ENCODE peak calls at places on chromosomes 6 and 20, in seven cellular contexts. S is NB4; P is CD8-positive, alpha-beta T cell; N is fibroblast of lung; T is A549; A is fibroblast of mammary gland; Y is H1. K is an unnamed sample.

GRCh38 chr20:17470521-17470920 is 60.7 kb downstream of the BFSP1 start:
- DNase-seq in P (no peak), N (no peak), Y (no peak), T (no peak), S (no peak), A (no peak), K (no peak)

GRCh38 chr6:166670013-166670412 is 43.0 kb upstream of the RPS6KA2 start:
- DNase-seq in S (no peak), Y (no peak), T (no peak), A (no peak), P (no peak), N (no peak), K (no peak)

GRCh38 chr6:114342826-114343781 is at the start of gene HS3ST5:
- DNase-seq in S (no peak), T (peak), A (peak), N (peak), Y (no peak), P (no peak), K (peak)

GRCh38 chr6:5695260-5696245 is 311.2 kb downstream of the NRN1 start:
- DNase-seq in S (peak), P (no peak), T (no peak), Y (no peak), A (peak), N (peak), K (peak)

GRCh38 chr20:63738687-63739128 is 868 bp upstream of the SLC2A4RG start:
- DNase-seq in A (peak), Y (no peak), T (no peak), N (peak), S (no peak), P (peak), K (no peak)

GRCh38 chr20:20276806-20277530 is 90.9 kb upstream of the INSM1 start:
- DNase-seq in P (no peak), T (no peak), N (no peak), Y (no peak), A (no peak), S (no peak), K (no peak)

GRCh38 chr6:5084192-5084786 is 852 bp upstream of the PPP1R3G start:
- DNase-seq in S (no peak), N (no peak), P (no peak), T (no peak), Y (no peak), A (peak), K (no peak)

GRCh38 chr20:19943021-19943659 is 74.0 kb upstream of the NAA20 start:
- DNase-seq in P (no peak), Y (no peak), S (peak), T (no peak), N (no peak), A (no peak), K (no peak)

GRCh38 chr6:29984992-29985391 is 42.7 kb downstream of the HLA-A start:
- DNase-seq in S (no peak), A (no peak), N (no peak), T (no peak), P (no peak), Y (no peak), K (no peak)

GRCh38 chr20:21505161-21505809 is 8.6 kb downstream of the NKX2-2 start:
- DNase-seq in P (peak), S (peak), Y (no peak), T (peak), N (no peak), A (peak), K (peak)

GRCh38 chr6:129163551-129163950 is 280.6 kb downstream of the LAMA2 start:
- DNase-seq in Y (no peak), T (no peak), A (no peak), S (no peak), N (no peak), P (no peak), K (no peak)

GRCh38 chr6:5937936-5938706 is 68.6 kb downstream of the NRN1 start:
- DNase-seq in N (no peak), T (no peak), Y (no peak), S (no peak), P (no peak), A (no peak), K (no peak)

GRCh38 chr6:125752773-125753172 is 3.3 kb downstream of the HEY2 start:
- DNase-seq in A (no peak), T (no peak), Y (no peak), S (no peak), N (no peak), P (no peak), K (no peak)

GRCh38 chr20:20211274-20211987 is 156.5 kb upstream of the INSM1 start:
- DNase-seq in T (no peak), A (peak), N (no peak), S (no peak), P (no peak), Y (no peak), K (no peak)

GRCh38 chr6:117908246-117909107 is 1.4 kb downstream of the SLC35F1 start:
- DNase-seq in T (no peak), S (no peak), Y (no peak), A (no peak), P (no peak), N (peak), K (no peak)

GRCh38 chr6:117555262-117555849 is 47.0 kb downstream of the GOPC start:
- DNase-seq in N (no peak), T (no peak), S (peak), P (no peak), A (no peak), Y (no peak), K (no peak)

GRCh38 chr6:110255356-110255755 is 75.1 kb downstream of the CDC40 start:
- DNase-seq in Y (peak), P (no peak), N (peak), S (peak), T (peak), A (peak), K (peak)

GRCh38 chr20:63461364-63461763 is 11.1 kb downstream of the KCNQ2 start:
- DNase-seq in S (peak), Y (no peak), T (no peak), N (no peak), A (no peak), P (no peak), K (no peak)

GRCh38 chr20:51262240-51262639 is 239.3 kb upstream of the KCNG1 start:
- DNase-seq in T (no peak), P (no peak), N (no peak), S (no peak), A (no peak), Y (no peak), K (no peak)

GRCh38 chr6:154460306-154461071 is 50.0 kb downstream of the CNKSR3 start:
- DNase-seq in N (peak), P (no peak), T (no peak), Y (no peak), S (no peak), A (peak), K (peak)

GRCh38 chr6:149223934-149224333 is 93.6 kb upstream of the TAB2 start:
- DNase-seq in P (no peak), S (no peak), A (no peak), N (no peak), Y (no peak), T (no peak), K (peak)

GRCh38 chr6:166001359-166001758 is 166.3 kb downstream of the TBXT start:
- DNase-seq in T (no peak), N (no peak), Y (no peak), S (no peak), A (no peak), P (no peak), K (no peak)

GRCh38 chr20:1108437-1108920 is 9.9 kb upstream of the PSMF1 start:
- DNase-seq in T (peak), N (peak), A (peak), S (peak), P (peak), Y (no peak), K (peak)

GRCh38 chr6:140105857-140106256 is 731.4 kb upstream of the CITED2 start:
- DNase-seq in N (peak), Y (peak), T (peak), S (peak), P (no peak), A (peak), K (peak)

GRCh38 chr20:2507464-2507863 is 1.3 kb downstream of the ZNF343 start:
- DNase-seq in P (no peak), T (no peak), Y (no peak), S (peak), A (peak), N (no peak), K (no peak)

GRCh38 chr6:77620290-77620882 is 32.5 kb upstream of the MEI4 start:
- DNase-seq in S (peak), T (peak), N (no peak), P (no peak), Y (no peak), A (no peak), K (peak)

GRCh38 chr6:150586850-150587359 is 12.8 kb upstream of the PLEKHG1 start:
- DNase-seq in Y (no peak), N (no peak), T (no peak), S (no peak), A (no peak), P (no peak), K (no peak)

DNA sequence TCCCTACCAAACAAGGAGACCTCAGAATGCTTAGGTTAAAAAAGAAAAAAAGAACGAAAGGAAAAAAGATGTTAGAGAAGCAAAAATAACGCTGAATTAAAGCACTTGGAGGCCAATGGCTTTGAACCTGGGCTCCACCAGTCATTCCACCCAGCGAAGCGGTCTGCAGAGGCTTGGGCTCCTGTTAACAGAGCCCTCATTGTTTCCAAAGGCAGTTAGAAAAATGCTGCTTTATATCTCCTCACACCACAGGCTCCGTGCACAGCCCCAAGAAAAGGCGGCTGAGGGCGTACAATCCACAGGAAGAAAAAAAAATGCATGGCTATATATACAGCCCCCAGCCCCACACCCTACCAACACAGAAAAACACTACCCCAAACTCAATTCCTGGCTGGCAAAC is 255.9 kb downstream of the FOXC1 start:
- DNase-seq in S (no peak), Y (no peak), T (no peak), P (no peak), N (no peak), A (no peak), K (no peak)
- H3K4me3 ChIP-seq in S (no peak), Y (no peak), T (no peak), P (no peak), N (no peak), A (no peak), K (no peak)

DNA sequence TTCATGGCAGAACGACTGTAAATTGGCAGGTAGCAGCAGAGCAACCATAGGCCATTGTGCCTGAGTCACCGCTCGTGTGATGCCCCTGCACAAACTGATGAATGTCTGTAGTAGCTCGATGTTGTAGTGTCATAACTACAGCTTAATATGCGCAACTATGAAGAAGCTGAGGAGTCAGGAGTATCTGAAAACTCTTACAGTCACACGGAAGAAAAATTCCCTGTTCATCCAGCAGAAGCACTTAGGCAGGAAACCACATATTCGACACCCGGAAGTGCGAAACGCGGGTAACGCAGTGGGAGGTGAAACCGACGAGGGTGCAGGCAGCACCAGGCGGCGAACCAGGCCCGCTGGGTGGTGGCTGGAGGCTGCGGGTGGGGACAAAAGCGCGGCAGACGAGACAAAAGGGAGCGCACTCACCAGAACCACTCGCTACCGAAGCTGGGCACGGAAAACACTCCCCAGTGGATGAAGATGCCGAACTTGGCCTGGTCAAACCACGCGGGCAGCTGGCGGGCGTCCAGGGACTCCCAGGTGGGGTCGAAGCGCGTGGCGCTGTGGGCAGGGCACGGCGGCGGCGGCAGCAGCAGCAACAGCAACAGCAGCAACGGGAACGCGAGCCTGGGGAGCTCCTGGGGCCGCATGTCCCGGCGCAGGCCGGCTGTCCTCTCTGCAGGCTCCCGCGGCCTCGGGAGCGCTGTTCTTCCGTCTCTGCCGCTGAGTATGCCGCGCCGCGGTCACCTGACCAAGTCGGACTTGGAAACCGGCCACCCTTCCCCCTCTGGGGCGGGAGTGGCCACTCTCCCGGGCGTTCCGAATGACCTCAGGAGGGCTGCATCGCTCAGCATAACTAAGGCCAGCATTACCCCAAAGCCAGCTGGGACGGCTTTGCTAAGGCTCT is at the start of gene FUCA2:
- DNase-seq in S (peak), T (peak), N (peak), Y (peak), P (peak), A (peak), K (peak)
- TF ChIP-seq CTCF in S (no peak), T (no peak), N (no peak), Y (no peak), P (no peak), A (no peak), K (no peak)

DNA sequence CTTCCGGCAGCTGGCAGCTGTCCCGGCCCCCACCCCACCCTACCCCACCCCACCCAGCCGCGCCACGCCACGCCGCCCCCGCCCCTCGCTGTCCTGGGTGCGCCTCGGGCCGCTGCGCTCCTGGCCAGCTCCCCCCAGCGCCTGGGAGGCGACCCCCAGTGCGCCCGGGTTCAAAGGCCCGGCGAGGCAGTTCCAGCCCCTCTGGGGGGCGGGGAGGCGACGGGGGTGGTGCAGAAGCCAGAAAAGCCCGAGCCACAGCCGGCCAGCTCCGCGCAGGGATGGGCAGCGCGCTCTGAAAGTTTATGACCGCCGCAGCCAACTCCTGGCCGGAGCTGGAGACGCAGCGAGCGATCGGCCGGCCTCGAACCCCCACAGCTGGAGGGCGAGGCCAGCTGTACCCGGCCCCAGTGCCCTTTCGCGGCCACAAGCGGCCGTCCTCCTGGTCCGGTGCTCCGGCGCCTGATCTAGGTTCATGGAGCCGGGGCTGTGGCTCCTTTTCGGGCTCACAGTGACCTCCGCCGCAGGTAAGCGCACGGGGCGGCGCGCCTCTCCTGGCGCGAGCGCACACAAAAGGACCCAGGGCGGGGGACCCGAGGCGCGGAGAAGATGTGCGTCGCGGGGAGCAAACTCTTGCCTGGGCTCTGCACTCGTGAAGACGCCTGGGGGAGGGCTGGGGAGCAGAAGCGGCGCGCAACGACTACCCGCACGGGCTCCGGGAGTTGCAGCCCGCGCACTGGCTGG is at the start of gene EDN3:
- DNase-seq in A (no peak), Y (peak), P (no peak), N (no peak), S (no peak), T (no peak), K (no peak)
- H3K4me3 ChIP-seq in A (no peak), Y (peak), P (no peak), N (no peak), S (no peak), T (peak), K (no peak)

GRCh38 chr6:54992789-54993188 is 146.2 kb downstream of the FAM83B start:
- DNase-seq in A (peak), Y (no peak), P (no peak), N (no peak), S (peak), T (peak), K (peak)
- TF ChIP-seq CTCF in A (peak), Y (peak), P (no peak), N (no peak), S (peak), T (no peak), K (peak)

GRCh38 chr6:41633235-41633634 is 5.0 kb upstream of the MDFI start:
- DNase-seq in N (no peak), P (no peak), A (no peak), T (no peak), S (no peak), Y (no peak), K (no peak)
- H3K4me3 ChIP-seq in N (no peak), P (no peak), A (no peak), T (no peak), S (no peak), Y (no peak), K (no peak)

DNA sequence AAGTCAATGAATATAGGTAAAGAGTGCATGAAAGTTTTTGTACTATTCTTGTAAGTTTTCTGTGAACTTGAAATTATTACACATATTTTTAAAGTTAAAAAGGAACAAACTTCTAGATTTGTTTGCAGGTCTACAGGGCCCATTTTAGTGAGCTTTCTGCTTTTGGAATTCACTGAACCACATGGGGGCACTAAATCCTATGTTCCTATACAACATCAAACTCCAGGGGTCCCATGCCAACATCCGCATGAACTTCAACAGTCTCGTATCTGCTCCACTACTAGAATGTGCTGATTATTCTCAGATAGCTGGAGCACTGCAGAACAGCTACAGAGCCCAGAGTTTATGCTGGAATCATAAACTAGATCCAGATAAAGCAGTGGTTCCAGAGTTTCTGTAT is 347.9 kb upstream of the SPTLC3 start:
- DNase-seq in N (no peak), P (no peak), Y (peak), S (peak), T (no peak), A (no peak), K (no peak)
- TF ChIP-seq CTCF in N (no peak), P (no peak), Y (peak), S (peak), T (no peak), A (no peak), K (no peak)

GRCh38 chr6:47440722-47441121 is 36.9 kb upstream of the CD2AP start:
- DNase-seq in N (peak), Y (no peak), P (no peak), S (no peak), A (no peak), T (no peak), K (no peak)
- H3K4me3 ChIP-seq in N (no peak), Y (no peak), P (no peak), S (no peak), A (no peak), T (no peak), K (no peak)

GRCh38 chr6:107080036-107080435 is 35.3 kb downstream of the BEND3 start:
- DNase-seq in S (peak), Y (no peak), P (no peak), A (peak), T (peak), N (no peak), K (no peak)
- TF ChIP-seq CTCF in S (peak), Y (peak), P (no peak), A (peak), T (no peak), N (peak), K (peak)

GRCh38 chr6:144265390-144265789 is 19.7 kb upstream of the UTRN start:
- DNase-seq in T (peak), N (peak), Y (no peak), A (peak), P (no peak), S (peak), K (peak)
- H3K4me3 ChIP-seq in T (peak), N (no peak), Y (no peak), A (no peak), P (no peak), S (no peak), K (no peak)

K was measured in fibroblast of pulmonary artery.